ENCODE peak calls at places on chromosomes 7 and 10, in four cellular contexts. One of them, this sample, is unnamed.

GRCh38 chr7:121530251-121531174 is 134.4 kb upstream of the FAM3C start:
- DNase-seq in BJ: peak; percentile 78
- DNase-seq in IMR-90: peak; percentile 81
- DNase-seq in uterus: no peak
- DNase-seq in this sample: peak; percentile 95

GRCh38 chr7:131011976-131012375 is 278.0 kb upstream of the KLF14 start:
- DNase-seq in BJ: no peak
- DNase-seq in IMR-90: peak; percentile 89
- DNase-seq in uterus: no peak
- DNase-seq in this sample: peak; percentile 86

GRCh38 chr10:90418869-90419652 is 438.8 kb downstream of the HTR7 start:
- DNase-seq in BJ: peak; percentile 60
- DNase-seq in IMR-90: peak; percentile 97
- DNase-seq in uterus: no peak
- DNase-seq in this sample: peak; percentile 87

GRCh38 chr10:131111474-131112080 is 199.9 kb downstream of the TCERG1L start:
- DNase-seq in BJ: no peak
- DNase-seq in IMR-90: no peak
- DNase-seq in uterus: no peak
- DNase-seq in this sample: no peak

GRCh38 chr7:37208528-37208927 is 240.1 kb downstream of the ELMO1 start:
- DNase-seq in BJ: no peak
- DNase-seq in IMR-90: peak; percentile 62
- DNase-seq in uterus: peak; percentile 77
- DNase-seq in this sample: peak; percentile 87

GRCh38 chr10:71753091-71753959 is 20.0 kb downstream of the VSIR start:
- DNase-seq in BJ: no peak
- DNase-seq in IMR-90: no peak
- DNase-seq in uterus: no peak
- DNase-seq in this sample: no peak

GRCh38 chr10:72001026-72001380 is 36.8 kb downstream of the CHST3 start:
- DNase-seq in BJ: no peak
- DNase-seq in IMR-90: no peak
- DNase-seq in uterus: no peak
- DNase-seq in this sample: no peak

GRCh38 chr10:59752278-59752940 is 846 bp downstream of the MRLN start:
- DNase-seq in BJ: no peak
- DNase-seq in IMR-90: no peak
- DNase-seq in uterus: no peak
- DNase-seq in this sample: no peak

GRCh38 chr7:129741011-129741410 is 129.5 kb downstream of the NRF1 start:
- DNase-seq in BJ: no peak
- DNase-seq in IMR-90: no peak
- DNase-seq in uterus: no peak
- DNase-seq in this sample: no peak

GRCh38 chr7:332020-332517 is 42.1 kb downstream of the FOXL3 start:
- DNase-seq in BJ: no peak
- DNase-seq in IMR-90: no peak
- DNase-seq in uterus: no peak
- DNase-seq in this sample: no peak

GRCh38 chr7:335358-336148 is 45.6 kb downstream of the FOXL3 start:
- DNase-seq in BJ: no peak
- DNase-seq in IMR-90: no peak
- DNase-seq in uterus: no peak
- DNase-seq in this sample: no peak

GRCh38 chr7:334618-335357 is 44.8 kb downstream of the FOXL3 start:
- DNase-seq in BJ: no peak
- DNase-seq in IMR-90: no peak
- DNase-seq in uterus: no peak
- DNase-seq in this sample: no peak

GRCh38 chr7:332646-333398 is 42.9 kb downstream of the FOXL3 start:
- DNase-seq in BJ: no peak
- DNase-seq in IMR-90: peak; percentile 36
- DNase-seq in uterus: peak; percentile 62
- DNase-seq in this sample: peak; percentile 68

DNA sequence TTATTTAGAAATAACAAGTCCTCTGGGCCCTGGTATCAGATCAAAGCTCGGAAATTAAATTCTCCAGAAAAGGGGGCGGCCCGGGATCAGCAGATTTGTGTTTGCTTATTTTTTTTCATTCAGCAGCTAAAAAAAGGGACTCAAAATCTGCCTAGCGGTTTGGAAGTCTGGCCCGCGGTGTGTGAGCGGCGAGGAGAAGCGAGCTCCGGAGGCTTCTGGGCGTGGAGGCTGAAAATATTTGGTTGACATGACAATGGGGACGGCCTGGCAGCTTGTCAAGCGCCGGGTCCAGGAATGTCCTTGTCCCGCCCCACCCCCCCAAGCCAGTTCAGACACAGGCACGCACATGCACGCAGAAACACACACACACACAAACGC is 43.4 kb downstream of the FOXL3 start:
- DNase-seq in BJ: peak; percentile 5
- DNase-seq in IMR-90: no peak
- DNase-seq in uterus: peak; percentile 32
- DNase-seq in this sample: peak; percentile 16
- TF ChIP-seq CTCF in BJ: no peak
- TF ChIP-seq CTCF in IMR-90: no peak
- TF ChIP-seq CTCF in uterus: no peak
- TF ChIP-seq CTCF in this sample: no peak

GRCh38 chr7:1380211-1380815 is 79.0 kb downstream of the MICALL2 start:
- DNase-seq in BJ: no peak
- DNase-seq in IMR-90: no peak
- DNase-seq in uterus: no peak
- DNase-seq in this sample: no peak

GRCh38 chr7:1380821-1381580 is 78.3 kb downstream of the MICALL2 start:
- DNase-seq in BJ: no peak
- DNase-seq in IMR-90: no peak
- DNase-seq in uterus: no peak
- DNase-seq in this sample: no peak

GRCh38 chr7:1377111-1377909 is 82.0 kb downstream of the MICALL2 start:
- DNase-seq in BJ: no peak
- DNase-seq in IMR-90: no peak
- DNase-seq in uterus: no peak
- DNase-seq in this sample: no peak

GRCh38 chr7:1378610-1379180 is 80.6 kb downstream of the MICALL2 start:
- DNase-seq in BJ: no peak
- DNase-seq in IMR-90: no peak
- DNase-seq in uterus: no peak
- DNase-seq in this sample: no peak

DNA sequence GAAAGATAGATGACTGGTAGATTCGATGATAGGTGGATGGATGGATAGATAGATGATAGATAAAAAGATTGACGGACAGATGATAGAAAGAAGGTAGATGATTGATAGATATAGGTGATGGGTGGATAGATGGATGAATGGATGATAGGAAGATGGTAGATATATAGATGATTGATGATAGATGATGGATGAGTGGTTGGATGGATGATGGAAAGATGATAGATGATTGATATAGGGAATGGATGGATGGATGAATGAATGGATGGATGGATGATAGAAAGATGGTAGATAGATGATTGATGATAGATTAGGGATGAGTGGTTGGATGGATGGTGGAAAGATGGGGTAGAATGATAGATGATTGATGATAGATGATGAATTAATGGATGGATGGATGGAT is 80.1 kb downstream of the MICALL2 start:
- DNase-seq in BJ: no peak
- DNase-seq in IMR-90: no peak
- DNase-seq in uterus: no peak
- DNase-seq in this sample: no peak
- TF ChIP-seq CTCF in BJ: no peak
- TF ChIP-seq CTCF in IMR-90: no peak
- TF ChIP-seq CTCF in uterus: no peak
- TF ChIP-seq CTCF in this sample: no peak

GRCh38 chr7:23462846-23463245 is 7.4 kb downstream of the IGF2BP3 start:
- DNase-seq in BJ: no peak
- DNase-seq in IMR-90: peak; percentile 67
- DNase-seq in uterus: no peak
- DNase-seq in this sample: peak; percentile 20
- TF ChIP-seq CTCF in BJ: peak; percentile 39
- TF ChIP-seq CTCF in IMR-90: peak; percentile 50
- TF ChIP-seq CTCF in uterus: no peak
- TF ChIP-seq CTCF in this sample: no peak

GRCh38 chr10:132638130-132638515 is 100.5 kb downstream of the INPP5A start:
- DNase-seq in BJ: no peak
- DNase-seq in IMR-90: no peak
- DNase-seq in uterus: peak; percentile 14
- DNase-seq in this sample: no peak
- TF ChIP-seq CTCF in BJ: no peak
- TF ChIP-seq CTCF in IMR-90: no peak
- TF ChIP-seq CTCF in uterus: no peak
- TF ChIP-seq CTCF in this sample: no peak

DNA sequence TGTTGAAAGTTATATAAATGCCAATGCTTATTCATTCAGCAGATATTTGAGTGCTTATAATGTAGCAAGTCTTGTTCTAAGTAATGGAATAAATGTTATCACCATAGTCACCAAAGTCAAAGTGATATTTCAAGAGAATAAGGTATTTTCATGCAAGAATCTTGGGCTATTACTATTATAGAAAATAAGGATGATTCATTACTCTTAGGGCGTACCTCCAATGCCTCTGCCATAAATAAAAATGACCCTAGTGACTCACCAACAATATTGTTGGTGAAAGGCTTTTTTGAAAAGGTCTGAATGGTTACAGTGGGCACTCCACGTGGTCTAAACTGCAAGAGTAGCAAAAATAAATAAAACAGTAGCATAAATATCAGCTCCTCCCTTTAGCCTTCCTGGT is 68.4 kb downstream of the RALA start:
- DNase-seq in BJ: peak; percentile 39
- DNase-seq in IMR-90: peak; percentile 74
- DNase-seq in uterus: no peak
- DNase-seq in this sample: peak; percentile 47
- TF ChIP-seq CTCF in BJ: no peak
- TF ChIP-seq CTCF in IMR-90: no peak
- TF ChIP-seq CTCF in uterus: no peak
- TF ChIP-seq CTCF in this sample: no peak

DNA sequence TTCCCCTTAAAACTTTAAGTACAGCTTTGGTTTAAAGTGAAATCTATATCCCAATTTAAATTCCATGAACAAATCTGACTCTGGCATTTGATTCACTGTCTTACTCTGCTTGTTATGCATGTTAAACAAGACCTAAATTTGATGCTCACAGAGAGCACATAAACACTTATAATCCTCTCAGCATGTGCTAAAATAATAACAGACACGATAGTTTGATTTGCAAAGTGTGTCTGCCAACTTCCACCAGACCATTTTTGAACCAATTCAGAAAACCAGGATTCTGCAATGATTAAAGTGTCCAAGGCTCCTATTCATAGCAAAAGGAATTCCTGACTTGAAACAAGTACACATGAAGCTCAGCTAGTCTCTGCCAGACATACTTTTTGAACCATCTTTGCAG is 11.2 kb downstream of the RBM20 start:
- DNase-seq in BJ: no peak
- DNase-seq in IMR-90: peak; percentile 33
- DNase-seq in uterus: no peak
- DNase-seq in this sample: no peak
- TF ChIP-seq CTCF in BJ: no peak
- TF ChIP-seq CTCF in IMR-90: no peak
- TF ChIP-seq CTCF in uterus: no peak
- TF ChIP-seq CTCF in this sample: no peak

DNA sequence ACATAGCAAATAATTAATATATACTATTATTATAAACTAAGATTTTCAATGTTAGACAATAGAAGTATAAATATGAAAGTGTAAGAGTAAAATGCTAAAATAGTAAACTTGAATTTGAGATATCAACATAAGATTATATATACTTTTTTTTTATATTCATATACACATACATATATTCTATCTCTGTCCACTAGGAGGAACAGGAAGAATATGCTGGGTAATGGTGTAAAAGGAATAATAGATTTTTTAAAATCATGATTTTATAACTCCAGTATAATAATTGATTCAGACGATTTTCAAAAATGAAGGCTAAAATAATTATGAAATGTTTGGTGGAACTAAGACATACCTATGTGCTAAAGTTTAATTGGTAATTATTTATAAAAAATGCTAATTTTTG is 37.7 kb downstream of the AGMO start:
- DNase-seq in BJ: no peak
- DNase-seq in IMR-90: no peak
- DNase-seq in uterus: no peak
- DNase-seq in this sample: no peak
- TF ChIP-seq CTCF in BJ: no peak
- TF ChIP-seq CTCF in IMR-90: no peak
- TF ChIP-seq CTCF in uterus: no peak
- TF ChIP-seq CTCF in this sample: no peak

GRCh38 chr7:106029941-106030340 is 66.9 kb downstream of the CDHR3 start:
- DNase-seq in BJ: no peak
- DNase-seq in IMR-90: no peak
- DNase-seq in uterus: no peak
- DNase-seq in this sample: no peak
- TF ChIP-seq CTCF in BJ: no peak
- TF ChIP-seq CTCF in IMR-90: no peak
- TF ChIP-seq CTCF in uterus: no peak
- TF ChIP-seq CTCF in this sample: no peak

GRCh38 chr7:107213193-107213788 is 44.5 kb downstream of the HBP1 start:
- DNase-seq in BJ: no peak
- DNase-seq in IMR-90: no peak
- DNase-seq in uterus: no peak
- DNase-seq in this sample: no peak
- TF ChIP-seq CTCF in BJ: no peak
- TF ChIP-seq CTCF in IMR-90: no peak
- TF ChIP-seq CTCF in uterus: no peak
- TF ChIP-seq CTCF in this sample: no peak

This sample was measured in MCF 10A.